ENCODE peak calls at places on chromosome 17, in four cellular contexts. One of them, this sample, is unnamed. For H3K36me3 and H3K27me3, the result is how much of the 10 kb centered on the place peaks cover.

GRCh38 chr17:75909812-75910274 is 5.2 kb upstream of the MRPL38 start:
- DNase-seq in uterus: peak
- DNase-seq in hepatocyte: no peak
- DNase-seq in mammary epithelial cell: peak
- DNase-seq in this sample: no peak

GRCh38 chr17:7380855-7381683 is at the start of gene TNK1:
- DNase-seq in hepatocyte: peak
- DNase-seq in uterus: peak
- DNase-seq in mammary epithelial cell: peak
- DNase-seq in this sample: peak

GRCh38 chr17:36149296-36149820 is 27.1 kb downstream of the TBC1D3B start:
- DNase-seq in mammary epithelial cell: peak
- DNase-seq in uterus: peak
- DNase-seq in hepatocyte: peak
- DNase-seq in this sample: no peak

GRCh38 chr17:42821176-42821575 is 2.9 kb downstream of the BECN1 start:
- DNase-seq in hepatocyte: no peak
- DNase-seq in uterus: no peak
- DNase-seq in mammary epithelial cell: no peak
- DNase-seq in this sample: no peak

GRCh38 chr17:62637809-62638208 is 10.3 kb downstream of the MRC2 start:
- DNase-seq in mammary epithelial cell: no peak
- DNase-seq in hepatocyte: no peak
- DNase-seq in uterus: no peak
- DNase-seq in this sample: no peak

GRCh38 chr17:81173761-81174160 is 7.7 kb upstream of the AATK start:
- DNase-seq in mammary epithelial cell: no peak
- DNase-seq in uterus: no peak
- DNase-seq in hepatocyte: no peak
- DNase-seq in this sample: no peak

GRCh38 chr17:67628580-67629013 is 89.1 kb upstream of the NOL11 start:
- DNase-seq in uterus: no peak
- DNase-seq in hepatocyte: no peak
- DNase-seq in mammary epithelial cell: no peak
- DNase-seq in this sample: no peak

GRCh38 chr17:15346196-15346595 is 4.8 kb upstream of the TEKT3 start:
- DNase-seq in hepatocyte: peak
- DNase-seq in mammary epithelial cell: no peak
- DNase-seq in uterus: no peak
- DNase-seq in this sample: peak

GRCh38 chr17:81844327-81844851 is 9.5 kb upstream of the PPP1R27 start:
- DNase-seq in uterus: no peak
- DNase-seq in hepatocyte: no peak
- DNase-seq in mammary epithelial cell: no peak
- DNase-seq in this sample: no peak

GRCh38 chr17:17422641-17423040 is 54.2 kb upstream of the MED9 start:
- DNase-seq in mammary epithelial cell: no peak
- DNase-seq in uterus: no peak
- DNase-seq in hepatocyte: no peak
- DNase-seq in this sample: no peak

GRCh38 chr17:2904135-2904534 is 107.9 kb downstream of the RAP1GAP2 start:
- DNase-seq in hepatocyte: peak
- DNase-seq in uterus: no peak
- DNase-seq in mammary epithelial cell: no peak
- DNase-seq in this sample: peak

GRCh38 chr17:75271233-75271954 is 363 bp upstream of the MIF4GD start:
- DNase-seq in hepatocyte: peak
- DNase-seq in uterus: peak
- DNase-seq in mammary epithelial cell: peak
- DNase-seq in this sample: peak

GRCh38 chr17:9924735-9925191 is 19.7 kb upstream of the RCVRN start:
- DNase-seq in uterus: no peak
- DNase-seq in mammary epithelial cell: peak
- DNase-seq in hepatocyte: peak
- DNase-seq in this sample: peak

GRCh38 chr17:9517396-9517795 is 58.2 kb downstream of the STX8 start:
- DNase-seq in mammary epithelial cell: peak
- DNase-seq in uterus: no peak
- DNase-seq in hepatocyte: no peak
- DNase-seq in this sample: no peak

GRCh38 chr17:5669191-5669590 is 84.9 kb upstream of the NLRP1 start:
- DNase-seq in hepatocyte: no peak
- DNase-seq in mammary epithelial cell: no peak
- DNase-seq in uterus: no peak
- DNase-seq in this sample: no peak

GRCh38 chr17:63332286-63332685 is 113.8 kb downstream of the CYB561 start:
- DNase-seq in mammary epithelial cell: no peak
- DNase-seq in hepatocyte: no peak
- DNase-seq in uterus: no peak
- DNase-seq in this sample: no peak

GRCh38 chr17:15945493-15946209 is 721 bp downstream of the ADORA2B start:
- DNase-seq in mammary epithelial cell: peak
- DNase-seq in hepatocyte: no peak
- DNase-seq in uterus: no peak
- DNase-seq in this sample: no peak

GRCh38 chr17:55414983-55415382 is 6.7 kb downstream of the MMD start:
- DNase-seq in mammary epithelial cell: no peak
- DNase-seq in uterus: no peak
- DNase-seq in hepatocyte: no peak
- DNase-seq in this sample: no peak

GRCh38 chr17:55409030-55409800 is 12.4 kb downstream of the MMD start:
- DNase-seq in hepatocyte: no peak
- DNase-seq in mammary epithelial cell: no peak
- DNase-seq in uterus: no peak
- DNase-seq in this sample: no peak

GRCh38 chr17:55410722-55411462 is 10.7 kb downstream of the MMD start:
- DNase-seq in mammary epithelial cell: no peak
- DNase-seq in hepatocyte: no peak
- DNase-seq in uterus: no peak
- DNase-seq in this sample: no peak

GRCh38 chr17:55413825-55414489 is 7.7 kb downstream of the MMD start:
- DNase-seq in uterus: no peak
- DNase-seq in mammary epithelial cell: no peak
- DNase-seq in hepatocyte: no peak
- DNase-seq in this sample: peak

GRCh38 chr17:55411463-55411855 is 10.2 kb downstream of the MMD start:
- DNase-seq in hepatocyte: no peak
- DNase-seq in mammary epithelial cell: no peak
- DNase-seq in uterus: no peak
- DNase-seq in this sample: no peak
- H3K36me3 ChIP-seq in hepatocyte: under half
- H3K36me3 ChIP-seq in mammary epithelial cell: under half
- H3K36me3 ChIP-seq in uterus: under half
- H3K36me3 ChIP-seq in this sample: under half

GRCh38 chr17:38451840-38452529 is 23.7 kb downstream of the ARHGAP23 start:
- DNase-seq in mammary epithelial cell: no peak
- DNase-seq in hepatocyte: peak
- DNase-seq in uterus: peak
- DNase-seq in this sample: no peak

GRCh38 chr17:38450699-38451029 is 22.4 kb downstream of the ARHGAP23 start:
- DNase-seq in uterus: no peak
- DNase-seq in mammary epithelial cell: no peak
- DNase-seq in hepatocyte: no peak
- DNase-seq in this sample: no peak

GRCh38 chr17:38452719-38453118 is 24.5 kb downstream of the ARHGAP23 start:
- DNase-seq in mammary epithelial cell: no peak
- DNase-seq in uterus: no peak
- DNase-seq in hepatocyte: no peak
- DNase-seq in this sample: no peak

GRCh38 chr17:38449364-38449763 is 21.1 kb downstream of the ARHGAP23 start:
- DNase-seq in mammary epithelial cell: peak
- DNase-seq in hepatocyte: peak
- DNase-seq in uterus: no peak
- DNase-seq in this sample: no peak

GRCh38 chr17:38451030-38451839 is 23.0 kb downstream of the ARHGAP23 start:
- DNase-seq in mammary epithelial cell: no peak
- DNase-seq in hepatocyte: peak
- DNase-seq in uterus: no peak
- DNase-seq in this sample: no peak
- H3K4me3 ChIP-seq in mammary epithelial cell: no peak
- H3K4me3 ChIP-seq in hepatocyte: no peak
- H3K4me3 ChIP-seq in uterus: no peak
- H3K4me3 ChIP-seq in this sample: no peak

GRCh38 chr17:79026345-79027273 is 2.6 kb downstream of the C1QTNF1 start:
- DNase-seq in mammary epithelial cell: peak
- DNase-seq in uterus: peak
- DNase-seq in hepatocyte: no peak
- DNase-seq in this sample: peak

GRCh38 chr17:79029327-79030009 is 5.5 kb downstream of the C1QTNF1 start:
- DNase-seq in mammary epithelial cell: no peak
- DNase-seq in uterus: peak
- DNase-seq in hepatocyte: no peak
- DNase-seq in this sample: no peak

GRCh38 chr17:79028496-79029326 is 4.7 kb downstream of the C1QTNF1 start:
- DNase-seq in hepatocyte: no peak
- DNase-seq in mammary epithelial cell: no peak
- DNase-seq in uterus: peak
- DNase-seq in this sample: peak

GRCh38 chr17:79027274-79027924 is 3.4 kb downstream of the C1QTNF1 start:
- DNase-seq in uterus: peak
- DNase-seq in mammary epithelial cell: no peak
- DNase-seq in hepatocyte: peak
- DNase-seq in this sample: peak

GRCh38 chr17:79027925-79028491 is 4.0 kb downstream of the C1QTNF1 start:
- DNase-seq in mammary epithelial cell: no peak
- DNase-seq in hepatocyte: no peak
- DNase-seq in uterus: peak
- DNase-seq in this sample: no peak
- H3K27me3 ChIP-seq in mammary epithelial cell: under half
- H3K27me3 ChIP-seq in hepatocyte: under half
- H3K27me3 ChIP-seq in uterus: under half
- H3K27me3 ChIP-seq in this sample: under half

GRCh38 chr17:40028595-40028994 is 13.4 kb downstream of the CSF3 start:
- DNase-seq in mammary epithelial cell: no peak
- DNase-seq in hepatocyte: no peak
- DNase-seq in uterus: no peak
- DNase-seq in this sample: no peak

GRCh38 chr17:40025991-40026815 is 11.0 kb downstream of the CSF3 start:
- DNase-seq in mammary epithelial cell: peak
- DNase-seq in hepatocyte: peak
- DNase-seq in uterus: no peak
- DNase-seq in this sample: no peak

GRCh38 chr17:40025559-40025958 is 10.3 kb downstream of the CSF3 start:
- DNase-seq in hepatocyte: no peak
- DNase-seq in uterus: no peak
- DNase-seq in mammary epithelial cell: no peak
- DNase-seq in this sample: no peak

GRCh38 chr17:40026816-40027613 is 11.8 kb downstream of the CSF3 start:
- DNase-seq in uterus: peak
- DNase-seq in mammary epithelial cell: peak
- DNase-seq in hepatocyte: peak
- DNase-seq in this sample: peak

GRCh38 chr17:40027614-40028012 is 12.4 kb downstream of the CSF3 start:
- DNase-seq in hepatocyte: no peak
- DNase-seq in uterus: no peak
- DNase-seq in mammary epithelial cell: no peak
- DNase-seq in this sample: no peak
- H3K36me3 ChIP-seq in hepatocyte: under half
- H3K36me3 ChIP-seq in uterus: under half
- H3K36me3 ChIP-seq in mammary epithelial cell: under half
- H3K36me3 ChIP-seq in this sample: under half

GRCh38 chr17:31320791-31321190 is 631 bp downstream of the EVI2A start:
- DNase-seq in hepatocyte: no peak
- DNase-seq in mammary epithelial cell: no peak
- DNase-seq in uterus: no peak
- DNase-seq in this sample: no peak
- H3K4me3 ChIP-seq in hepatocyte: no peak
- H3K4me3 ChIP-seq in mammary epithelial cell: peak
- H3K4me3 ChIP-seq in uterus: no peak
- H3K4me3 ChIP-seq in this sample: peak

GRCh38 chr17:74086992-74087391 is 116.5 kb upstream of the RPL38 start:
- DNase-seq in uterus: no peak
- DNase-seq in mammary epithelial cell: no peak
- DNase-seq in hepatocyte: no peak
- DNase-seq in this sample: no peak
- H3K27me3 ChIP-seq in uterus: under half
- H3K27me3 ChIP-seq in mammary epithelial cell: under half
- H3K27me3 ChIP-seq in hepatocyte: under half
- H3K27me3 ChIP-seq in this sample: under half

This sample was measured in small intestine.